ENCODE peak calls at places on chromosome 6, in eight cellular contexts. One of them, this sample, is unnamed.

GRCh38 chr6:123415844-123416468 is 220.8 kb downstream of the TRDN start:
- DNase-seq in AG08395: peak
- DNase-seq in body of pancreas: peak
- DNase-seq in nucleus accumbens: peak
- DNase-seq in ovary: no peak
- DNase-seq in GM04503: peak
- DNase-seq in NAMALWA: peak
- DNase-seq in SW480: peak
- DNase-seq in this sample: peak

GRCh38 chr6:150684161-150684560 is 84.5 kb downstream of the PLEKHG1 start:
- DNase-seq in ovary: no peak
- DNase-seq in nucleus accumbens: no peak
- DNase-seq in GM04503: no peak
- DNase-seq in body of pancreas: no peak
- DNase-seq in AG08395: no peak
- DNase-seq in SW480: no peak
- DNase-seq in NAMALWA: no peak
- DNase-seq in this sample: no peak

GRCh38 chr6:132830236-132830799 is 15.9 kb downstream of the RPS12 start:
- DNase-seq in GM04503: no peak
- DNase-seq in SW480: peak
- DNase-seq in body of pancreas: no peak
- DNase-seq in ovary: no peak
- DNase-seq in AG08395: peak
- DNase-seq in NAMALWA: peak
- DNase-seq in nucleus accumbens: peak
- DNase-seq in this sample: no peak

GRCh38 chr6:105369145-105369544 is 33.7 kb downstream of the PREP start:
- DNase-seq in NAMALWA: no peak
- DNase-seq in body of pancreas: no peak
- DNase-seq in GM04503: no peak
- DNase-seq in nucleus accumbens: no peak
- DNase-seq in ovary: no peak
- DNase-seq in AG08395: no peak
- DNase-seq in SW480: no peak
- DNase-seq in this sample: no peak

GRCh38 chr6:9517806-9518205 is 897.1 kb downstream of the TFAP2A start:
- DNase-seq in GM04503: no peak
- DNase-seq in SW480: no peak
- DNase-seq in nucleus accumbens: no peak
- DNase-seq in body of pancreas: no peak
- DNase-seq in AG08395: no peak
- DNase-seq in NAMALWA: no peak
- DNase-seq in ovary: no peak
- DNase-seq in this sample: no peak

GRCh38 chr6:111674413-111674812 is 68.7 kb upstream of the TRAF3IP2 start:
- DNase-seq in nucleus accumbens: no peak
- DNase-seq in ovary: no peak
- DNase-seq in body of pancreas: no peak
- DNase-seq in GM04503: no peak
- DNase-seq in NAMALWA: no peak
- DNase-seq in AG08395: no peak
- DNase-seq in SW480: no peak
- DNase-seq in this sample: no peak

GRCh38 chr6:111361648-111362047 is 121.4 kb downstream of the REV3L start:
- DNase-seq in NAMALWA: peak
- DNase-seq in ovary: no peak
- DNase-seq in SW480: peak
- DNase-seq in GM04503: no peak
- DNase-seq in body of pancreas: no peak
- DNase-seq in AG08395: peak
- DNase-seq in nucleus accumbens: peak
- DNase-seq in this sample: no peak

GRCh38 chr6:166929534-166930189 is 26.7 kb downstream of the RNASET2 start:
- DNase-seq in body of pancreas: no peak
- DNase-seq in ovary: no peak
- DNase-seq in GM04503: no peak
- DNase-seq in SW480: no peak
- DNase-seq in NAMALWA: peak
- DNase-seq in AG08395: no peak
- DNase-seq in nucleus accumbens: no peak
- DNase-seq in this sample: no peak

GRCh38 chr6:3455121-3455489 is 1.7 kb downstream of the SLC22A23 start:
- DNase-seq in AG08395: no peak
- DNase-seq in nucleus accumbens: no peak
- DNase-seq in body of pancreas: peak
- DNase-seq in SW480: no peak
- DNase-seq in NAMALWA: no peak
- DNase-seq in GM04503: no peak
- DNase-seq in ovary: no peak
- DNase-seq in this sample: no peak

GRCh38 chr6:25138697-25139051 is 140.5 kb upstream of the CARMIL1 start:
- DNase-seq in body of pancreas: no peak
- DNase-seq in GM04503: peak
- DNase-seq in AG08395: peak
- DNase-seq in SW480: no peak
- DNase-seq in NAMALWA: no peak
- DNase-seq in nucleus accumbens: no peak
- DNase-seq in ovary: no peak
- DNase-seq in this sample: no peak

GRCh38 chr6:162817196-162817595 is 89.4 kb downstream of the PACRG start:
- DNase-seq in GM04503: no peak
- DNase-seq in nucleus accumbens: no peak
- DNase-seq in SW480: no peak
- DNase-seq in NAMALWA: no peak
- DNase-seq in ovary: no peak
- DNase-seq in body of pancreas: no peak
- DNase-seq in AG08395: peak
- DNase-seq in this sample: no peak

GRCh38 chr6:71512256-71512655 is 223.6 kb downstream of the OGFRL1 start:
- DNase-seq in GM04503: no peak
- DNase-seq in nucleus accumbens: no peak
- DNase-seq in ovary: no peak
- DNase-seq in body of pancreas: no peak
- DNase-seq in AG08395: no peak
- DNase-seq in NAMALWA: no peak
- DNase-seq in SW480: no peak
- DNase-seq in this sample: no peak

GRCh38 chr6:157462956-157463742 is 82.2 kb downstream of the ZDHHC14 start:
- DNase-seq in NAMALWA: no peak
- DNase-seq in ovary: no peak
- DNase-seq in AG08395: no peak
- DNase-seq in body of pancreas: no peak
- DNase-seq in nucleus accumbens: no peak
- DNase-seq in GM04503: no peak
- DNase-seq in SW480: no peak
- DNase-seq in this sample: no peak

GRCh38 chr6:170082067-170082466 is 208.8 kb downstream of the DLL1 start:
- DNase-seq in ovary: no peak
- DNase-seq in SW480: no peak
- DNase-seq in AG08395: no peak
- DNase-seq in nucleus accumbens: no peak
- DNase-seq in body of pancreas: no peak
- DNase-seq in NAMALWA: no peak
- DNase-seq in GM04503: no peak
- DNase-seq in this sample: no peak

This sample was measured in substantia nigra.